ENCODE peak calls at places on chromosomes 2 and 18, in eight cellular contexts. X is activated gamma-delta T cell treated with anti-CD3 and anti-CD28 coated beads, Interleukin-2, amount 50 U/mL, for 16 hours; A is RWPE1; S is T-helper 2 cell; C is neural progenitor cell; I is activated CD8-positive, alpha-beta memory T cell treated with anti-CD3 and anti-CD28 coated beads, Interleukin-2, amount 50 U/mL, for 48 hours; K is neuronal stem cell; T is astrocyte of the spinal cord. J is an unnamed sample.

GRCh38 chr18:6994719-6995430 is 122.7 kb downstream of the LAMA1 start:
- DNase-seq in I (no peak), A (peak; percentile 69), X (no peak), C (no peak), T (no peak), K (no peak), S (no peak), J (peak; percentile 12)

GRCh38 chr18:3293196-3293951 is 31.4 kb downstream of the MYL12B start:
- DNase-seq in K (no peak), C (no peak), S (no peak), A (no peak), I (no peak), X (no peak), T (no peak), J (no peak)

GRCh38 chr2:10891391-10891790 is 20.3 kb upstream of the KCNF1 start:
- DNase-seq in S (no peak), T (no peak), I (no peak), X (no peak), A (no peak), C (no peak), K (no peak), J (no peak)

GRCh38 chr2:88416016-88416663 is 36.4 kb downstream of the FOXI3 start:
- DNase-seq in X (no peak), T (no peak), I (no peak), C (peak; percentile 13), A (no peak), S (no peak), K (no peak), J (no peak)

GRCh38 chr2:42879913-42880737 is 87.7 kb upstream of the HAAO start:
- DNase-seq in T (no peak), K (no peak), I (peak; percentile 49), A (no peak), C (no peak), S (no peak), X (no peak), J (no peak)

GRCh38 chr2:97267411-97268074 is 154.6 kb downstream of the ANKRD36 start:
- DNase-seq in K (no peak), X (no peak), S (peak; percentile 0), I (peak; percentile 55), C (peak; percentile 1), A (no peak), T (no peak), J (no peak)

GRCh38 chr2:226891780-226892590 is 56.1 kb downstream of the RHBDD1 start:
- DNase-seq in X (no peak), K (no peak), I (no peak), A (peak; percentile 11), C (no peak), T (peak; percentile 82), S (no peak), J (peak; percentile 94)

GRCh38 chr2:119253114-119253702 is 29.6 kb downstream of the STEAP3 start:
- DNase-seq in S (no peak), A (peak; percentile 26), X (no peak), T (peak; percentile 88), I (peak; percentile 8), K (no peak), C (no peak), J (peak; percentile 69)

GRCh38 chr18:76479351-76480238 is 15.4 kb downstream of the ZNF516 start:
- DNase-seq in X (no peak), C (no peak), I (peak; percentile 33), K (no peak), A (no peak), S (no peak), T (no peak), J (no peak)

GRCh38 chr2:9463698-9464034 is 10.7 kb upstream of the IAH1 start:
- DNase-seq in S (no peak), C (no peak), I (no peak), X (no peak), A (no peak), T (peak; percentile 36), K (no peak), J (peak; percentile 65)

GRCh38 chr2:139940701-139941100 is 1160.5 kb upstream of the NXPH2 start:
- DNase-seq in X (no peak), S (no peak), T (peak; percentile 4), A (no peak), I (no peak), K (no peak), C (no peak), J (no peak)

GRCh38 chr18:60174832-60175231 is 197.7 kb downstream of the MC4R start:
- DNase-seq in S (no peak), I (no peak), X (no peak), T (no peak), K (no peak), A (no peak), C (no peak), J (no peak)

GRCh38 chr2:101622633-101623521 is 74.6 kb upstream of the MAP4K4 start:
- DNase-seq in C (no peak), A (no peak), S (no peak), K (no peak), X (no peak), T (no peak), I (no peak), J (no peak)

GRCh38 chr18:56807883-56808282 is 156.7 kb downstream of the WDR7 start:
- DNase-seq in I (no peak), X (no peak), S (no peak), T (no peak), K (no peak), A (no peak), C (no peak), J (no peak)

GRCh38 chr2:86625096-86625495 is 1.4 kb upstream of the RNF103 start:
- DNase-seq in S (no peak), C (peak; percentile 32), K (peak; percentile 5), X (no peak), I (no peak), T (no peak), A (no peak), J (no peak)

GRCh38 chr2:41160439-41160838 is 708.5 kb upstream of the SLC8A1 start:
- DNase-seq in S (no peak), K (no peak), X (no peak), C (no peak), A (no peak), T (no peak), I (no peak), J (no peak)

GRCh38 chr18:22559414-22560282 is 141.9 kb upstream of the CTAGE1 start:
- DNase-seq in X (no peak), K (peak; percentile 48), T (peak; percentile 58), A (peak; percentile 28), S (no peak), C (peak; percentile 79), I (peak; percentile 51), J (peak; percentile 79)

GRCh38 chr2:23434721-23435121 is 49.7 kb downstream of the KLHL29 start:
- DNase-seq in T (no peak), K (no peak), S (no peak), X (no peak), I (peak; percentile 34), A (no peak), C (no peak), J (no peak)

GRCh38 chr2:74250189-74250631 is 51.8 kb downstream of the MTHFD2 start:
- DNase-seq in K (peak; percentile 39), C (peak; percentile 71), X (peak; percentile 23), I (peak; percentile 73), S (peak; percentile 33), A (peak; percentile 60), T (peak; percentile 33), J (peak; percentile 30)

GRCh38 chr18:79750980-79751571 is 46.7 kb upstream of the KCNG2 start:
- DNase-seq in C (no peak), T (no peak), S (no peak), I (no peak), K (no peak), X (no peak), A (no peak), J (no peak)

GRCh38 chr18:6367208-6367607 is 47.5 kb downstream of the L3MBTL4 start:
- DNase-seq in T (no peak), K (no peak), A (no peak), X (no peak), I (no peak), C (no peak), S (no peak), J (no peak)

GRCh38 chr2:101972621-101973434 is 18.9 kb upstream of the IL1R2 start:
- DNase-seq in I (no peak), T (peak; percentile 52), X (no peak), A (peak; percentile 26), K (no peak), S (no peak), C (no peak), J (peak; percentile 64)

GRCh38 chr2:160061533-160062282 is 707 bp downstream of the PLA2R1 start:
- DNase-seq in I (no peak), S (no peak), K (no peak), T (no peak), C (no peak), A (peak; percentile 16), X (no peak), J (no peak)

GRCh38 chr2:113872201-113872600 is 17.7 kb upstream of the ACTR3 start:
- DNase-seq in X (no peak), A (no peak), C (no peak), I (no peak), K (no peak), T (peak; percentile 72), S (no peak), J (peak; percentile 93)

GRCh38 chr2:226802573-226802972 is 3.0 kb upstream of the IRS1 start:
- DNase-seq in X (no peak), T (peak; percentile 83), I (no peak), K (no peak), C (peak; percentile 71), S (no peak), A (peak; percentile 52), J (peak; percentile 97)

GRCh38 chr2:54558188-54558975 is 102.3 kb downstream of the SPTBN1 start:
- DNase-seq in I (peak; percentile 82), X (peak; percentile 46), S (peak; percentile 48), T (peak; percentile 85), A (peak; percentile 71), K (peak; percentile 79), C (peak; percentile 91), J (peak; percentile 60)

GRCh38 chr2:152240559-152241231 is 65.1 kb upstream of the STAM2 start:
- DNase-seq in S (no peak), I (no peak), A (peak; percentile 75), K (no peak), X (no peak), T (peak; percentile 49), C (no peak), J (peak; percentile 54)

GRCh38 chr18:74951165-74951760 is 257.7 kb downstream of the PTGR3 start:
- DNase-seq in I (no peak), A (peak; percentile 53), S (no peak), C (no peak), X (no peak), T (peak; percentile 98), K (no peak), J (peak; percentile 98)

GRCh38 chr2:200376422-200377142 is 70.1 kb downstream of the SPATS2L start:
- DNase-seq in I (no peak), K (no peak), X (no peak), C (no peak), A (no peak), S (no peak), T (no peak), J (no peak)

GRCh38 chr18:79203017-79203605 is 133.9 kb downstream of the ATP9B start:
- DNase-seq in I (no peak), C (no peak), X (no peak), K (no peak), T (peak; percentile 39), A (peak; percentile 80), S (peak; percentile 6), J (no peak)